ENCODE peak calls at places on chromosome 1, in six cellular contexts. One of them, this sample, is unnamed.

GRCh38 chr1:83682132-83682531 is 316.8 kb downstream of the TTLL7 start:
- ATAC-seq in activated T-cell treated with anti-CD3 and anti-CD28 coated beads, Interleukin-2, amount 50 U/mL, for 4 hours: no peak
- ATAC-seq in activated naive CD8-positive, alpha-beta T cell treated with anti-CD3 and anti-CD28 coated beads, Interleukin-2, amount 10 ng/mL, durations not matched to agents 7 days and 5 days: no peak
- ATAC-seq in GM23338: no peak
- ATAC-seq in T-helper 17 cell: no peak
- ATAC-seq in upper lobe of left lung: no peak
- ATAC-seq in this sample: no peak

GRCh38 chr1:155983191-155984023 is 5.1 kb upstream of the ARHGEF2 start:
- ATAC-seq in upper lobe of left lung: peak; percentile 81
- ATAC-seq in T-helper 17 cell: peak; percentile 22
- ATAC-seq in activated naive CD8-positive, alpha-beta T cell treated with anti-CD3 and anti-CD28 coated beads, Interleukin-2, amount 10 ng/mL, durations not matched to agents 7 days and 5 days: no peak
- ATAC-seq in GM23338: peak; percentile 66
- ATAC-seq in activated T-cell treated with anti-CD3 and anti-CD28 coated beads, Interleukin-2, amount 50 U/mL, for 4 hours: no peak
- ATAC-seq in this sample: no peak

GRCh38 chr1:205107327-205107726 is 14.5 kb downstream of the RBBP5 start:
- ATAC-seq in upper lobe of left lung: no peak
- ATAC-seq in T-helper 17 cell: no peak
- ATAC-seq in activated T-cell treated with anti-CD3 and anti-CD28 coated beads, Interleukin-2, amount 50 U/mL, for 4 hours: no peak
- ATAC-seq in activated naive CD8-positive, alpha-beta T cell treated with anti-CD3 and anti-CD28 coated beads, Interleukin-2, amount 10 ng/mL, durations not matched to agents 7 days and 5 days: no peak
- ATAC-seq in GM23338: no peak
- ATAC-seq in this sample: no peak

GRCh38 chr1:226407199-226407496 is 745 bp downstream of the PARP1 start:
- ATAC-seq in T-helper 17 cell: peak; percentile 32
- ATAC-seq in activated naive CD8-positive, alpha-beta T cell treated with anti-CD3 and anti-CD28 coated beads, Interleukin-2, amount 10 ng/mL, durations not matched to agents 7 days and 5 days: no peak
- ATAC-seq in upper lobe of left lung: no peak
- ATAC-seq in activated T-cell treated with anti-CD3 and anti-CD28 coated beads, Interleukin-2, amount 50 U/mL, for 4 hours: no peak
- ATAC-seq in GM23338: no peak
- ATAC-seq in this sample: peak; percentile 5

GRCh38 chr1:45348966-45349677 is 8.9 kb upstream of the MUTYH start:
- ATAC-seq in activated naive CD8-positive, alpha-beta T cell treated with anti-CD3 and anti-CD28 coated beads, Interleukin-2, amount 10 ng/mL, durations not matched to agents 7 days and 5 days: no peak
- ATAC-seq in GM23338: no peak
- ATAC-seq in activated T-cell treated with anti-CD3 and anti-CD28 coated beads, Interleukin-2, amount 50 U/mL, for 4 hours: no peak
- ATAC-seq in upper lobe of left lung: peak; percentile 12
- ATAC-seq in T-helper 17 cell: no peak
- ATAC-seq in this sample: no peak

GRCh38 chr1:204065174-204065985 is 7.5 kb upstream of the SOX13 start:
- ATAC-seq in GM23338: peak; percentile 86
- ATAC-seq in T-helper 17 cell: no peak
- ATAC-seq in activated T-cell treated with anti-CD3 and anti-CD28 coated beads, Interleukin-2, amount 50 U/mL, for 4 hours: no peak
- ATAC-seq in activated naive CD8-positive, alpha-beta T cell treated with anti-CD3 and anti-CD28 coated beads, Interleukin-2, amount 10 ng/mL, durations not matched to agents 7 days and 5 days: no peak
- ATAC-seq in upper lobe of left lung: peak; percentile 57
- ATAC-seq in this sample: no peak

GRCh38 chr1:75124510-75124909 is 9.7 kb upstream of the LHX8 start:
- ATAC-seq in upper lobe of left lung: no peak
- ATAC-seq in activated T-cell treated with anti-CD3 and anti-CD28 coated beads, Interleukin-2, amount 50 U/mL, for 4 hours: no peak
- ATAC-seq in T-helper 17 cell: no peak
- ATAC-seq in GM23338: peak; percentile 87
- ATAC-seq in activated naive CD8-positive, alpha-beta T cell treated with anti-CD3 and anti-CD28 coated beads, Interleukin-2, amount 10 ng/mL, durations not matched to agents 7 days and 5 days: no peak
- ATAC-seq in this sample: no peak

GRCh38 chr1:214310777-214311690 is 30.1 kb downstream of the SMYD2 start:
- ATAC-seq in T-helper 17 cell: peak; percentile 49
- ATAC-seq in GM23338: no peak
- ATAC-seq in activated naive CD8-positive, alpha-beta T cell treated with anti-CD3 and anti-CD28 coated beads, Interleukin-2, amount 10 ng/mL, durations not matched to agents 7 days and 5 days: peak; percentile 59
- ATAC-seq in activated T-cell treated with anti-CD3 and anti-CD28 coated beads, Interleukin-2, amount 50 U/mL, for 4 hours: no peak
- ATAC-seq in upper lobe of left lung: no peak
- ATAC-seq in this sample: no peak

GRCh38 chr1:170586321-170586855 is 54.4 kb downstream of the GORAB start:
- ATAC-seq in activated naive CD8-positive, alpha-beta T cell treated with anti-CD3 and anti-CD28 coated beads, Interleukin-2, amount 10 ng/mL, durations not matched to agents 7 days and 5 days: no peak
- ATAC-seq in T-helper 17 cell: no peak
- ATAC-seq in activated T-cell treated with anti-CD3 and anti-CD28 coated beads, Interleukin-2, amount 50 U/mL, for 4 hours: no peak
- ATAC-seq in upper lobe of left lung: peak; percentile 77
- ATAC-seq in GM23338: peak; percentile 84
- ATAC-seq in this sample: no peak

GRCh38 chr1:9317591-9318331 is 25.1 kb downstream of the SPSB1 start:
- ATAC-seq in GM23338: no peak
- ATAC-seq in activated T-cell treated with anti-CD3 and anti-CD28 coated beads, Interleukin-2, amount 50 U/mL, for 4 hours: no peak
- ATAC-seq in activated naive CD8-positive, alpha-beta T cell treated with anti-CD3 and anti-CD28 coated beads, Interleukin-2, amount 10 ng/mL, durations not matched to agents 7 days and 5 days: no peak
- ATAC-seq in upper lobe of left lung: peak; percentile 16
- ATAC-seq in T-helper 17 cell: no peak
- ATAC-seq in this sample: no peak

GRCh38 chr1:112713466-112714312 is 1.4 kb downstream of the PPM1J start:
- ATAC-seq in activated T-cell treated with anti-CD3 and anti-CD28 coated beads, Interleukin-2, amount 50 U/mL, for 4 hours: no peak
- ATAC-seq in T-helper 17 cell: no peak
- ATAC-seq in activated naive CD8-positive, alpha-beta T cell treated with anti-CD3 and anti-CD28 coated beads, Interleukin-2, amount 10 ng/mL, durations not matched to agents 7 days and 5 days: no peak
- ATAC-seq in upper lobe of left lung: no peak
- ATAC-seq in GM23338: peak; percentile 0
- ATAC-seq in this sample: no peak

GRCh38 chr1:102978874-102979273 is 129.4 kb downstream of the COL11A1 start:
- ATAC-seq in upper lobe of left lung: no peak
- ATAC-seq in activated T-cell treated with anti-CD3 and anti-CD28 coated beads, Interleukin-2, amount 50 U/mL, for 4 hours: no peak
- ATAC-seq in GM23338: no peak
- ATAC-seq in T-helper 17 cell: no peak
- ATAC-seq in activated naive CD8-positive, alpha-beta T cell treated with anti-CD3 and anti-CD28 coated beads, Interleukin-2, amount 10 ng/mL, durations not matched to agents 7 days and 5 days: no peak
- ATAC-seq in this sample: no peak

GRCh38 chr1:47703981-47704596 is 266.2 kb downstream of the FOXD2 start:
- ATAC-seq in T-helper 17 cell: no peak
- ATAC-seq in activated naive CD8-positive, alpha-beta T cell treated with anti-CD3 and anti-CD28 coated beads, Interleukin-2, amount 10 ng/mL, durations not matched to agents 7 days and 5 days: no peak
- ATAC-seq in GM23338: no peak
- ATAC-seq in upper lobe of left lung: peak; percentile 45
- ATAC-seq in activated T-cell treated with anti-CD3 and anti-CD28 coated beads, Interleukin-2, amount 50 U/mL, for 4 hours: no peak
- ATAC-seq in this sample: no peak

GRCh38 chr1:100785399-100786082 is 66.0 kb downstream of the VCAM1 start:
- ATAC-seq in activated naive CD8-positive, alpha-beta T cell treated with anti-CD3 and anti-CD28 coated beads, Interleukin-2, amount 10 ng/mL, durations not matched to agents 7 days and 5 days: no peak
- ATAC-seq in GM23338: peak; percentile 79
- ATAC-seq in T-helper 17 cell: no peak
- ATAC-seq in activated T-cell treated with anti-CD3 and anti-CD28 coated beads, Interleukin-2, amount 50 U/mL, for 4 hours: no peak
- ATAC-seq in upper lobe of left lung: peak; percentile 89
- ATAC-seq in this sample: no peak

GRCh38 chr1:225627304-225627947 is 25.5 kb downstream of the ENAH start:
- ATAC-seq in activated naive CD8-positive, alpha-beta T cell treated with anti-CD3 and anti-CD28 coated beads, Interleukin-2, amount 10 ng/mL, durations not matched to agents 7 days and 5 days: no peak
- ATAC-seq in upper lobe of left lung: no peak
- ATAC-seq in activated T-cell treated with anti-CD3 and anti-CD28 coated beads, Interleukin-2, amount 50 U/mL, for 4 hours: no peak
- ATAC-seq in GM23338: peak; percentile 36
- ATAC-seq in T-helper 17 cell: no peak
- ATAC-seq in this sample: no peak

This sample was measured in activated CD4-positive, CD25-positive, alpha-beta regulatory T cell treated with anti-CD3 and anti-CD28 coated beads, Interleukin-2, amount 50 U/mL, for 24 hours.